ENCODE peak calls at places on chromosomes 3 and 15, in six cellular contexts. Q, Y, Z, W, A and B are unnamed samples. For H3K79me2, the result is how much of the 10 kb centered on the place peaks cover.

GRCh38 chr3:179082416-179082815 is 10.8 kb upstream of the ZMAT3 start:
- DNase-seq in Q (no peak), Y (no peak), Z (peak), W (no peak), A (no peak), B (peak)

GRCh38 chr3:136994772-136995516 is 37.2 kb downstream of the IL20RB start:
- DNase-seq in Q (no peak), Y (no peak), Z (peak), W (no peak), A (no peak), B (peak)

GRCh38 chr3:141122455-141123030 is 71.4 kb downstream of the SPSB4 start:
- DNase-seq in Q (no peak), Y (no peak), Z (no peak), W (no peak), A (no peak), B (no peak)

GRCh38 chr3:145017959-145018358 is 1046.3 kb downstream of the DIPK2A start:
- DNase-seq in Q (no peak), Y (no peak), Z (peak), W (no peak), A (no peak), B (peak)

GRCh38 chr3:172034786-172035685 is 4.3 kb upstream of the FNDC3B start:
- DNase-seq in Q (peak), Y (no peak), Z (no peak), W (peak), A (peak), B (peak)

GRCh38 chr3:159158213-159158612 is 356.4 kb downstream of the MFSD1 start:
- DNase-seq in Q (no peak), Y (no peak), Z (peak), W (peak), A (no peak), B (peak)

GRCh38 chr15:92595506-92596337 is 59.9 kb downstream of the FAM174B start:
- DNase-seq in Q (no peak), Y (no peak), Z (no peak), W (no peak), A (no peak), B (no peak)

GRCh38 chr15:29101491-29101890 is 168.1 kb downstream of the NSMCE3 start:
- DNase-seq in Q (no peak), Y (no peak), Z (no peak), W (no peak), A (no peak), B (no peak)

GRCh38 chr3:73143821-73144237 is 82.4 kb downstream of the EBLN2 start:
- DNase-seq in Q (no peak), Y (no peak), Z (no peak), W (no peak), A (no peak), B (no peak)

GRCh38 chr15:52678468-52679231 is 538 bp downstream of the ATOSA start:
- DNase-seq in Q (peak), Y (peak), Z (peak), W (peak), A (peak), B (peak)

GRCh38 chr15:43932907-43933306 is 106.1 kb downstream of the WDR76 start:
- DNase-seq in Q (no peak), Y (no peak), Z (no peak), W (no peak), A (no peak), B (no peak)

GRCh38 chr3:24709921-24710320 is 215.3 kb upstream of the THRB start:
- DNase-seq in Q (no peak), Y (no peak), Z (no peak), W (no peak), A (no peak), B (no peak)

GRCh38 chr15:33135355-33135781 is 59.1 kb downstream of the FMN1 start:
- DNase-seq in Q (no peak), Y (no peak), Z (no peak), W (no peak), A (no peak), B (no peak)

GRCh38 chr3:43960448-43960840 is 269.7 kb downstream of the ABHD5 start:
- DNase-seq in Q (peak), Y (no peak), Z (no peak), W (peak), A (no peak), B (peak)

GRCh38 chr3:9809615-9810356 is at the start of gene TTLL3:
- DNase-seq in Q (peak), Y (no peak), Z (peak), W (peak), A (peak), B (peak)

GRCh38 chr3:71006810-71007785 is 576.4 kb downstream of the FOXP1 start:
- DNase-seq in Q (peak), Y (peak), Z (peak), W (peak), A (no peak), B (peak)

GRCh38 chr15:49645937-49646336 is 25.1 kb downstream of the DTWD1 start:
- DNase-seq in Q (no peak), Y (peak), Z (peak), W (no peak), A (no peak), B (peak)

GRCh38 chr3:159583662-159584061 is 405.0 kb upstream of the IL12A start:
- DNase-seq in Q (no peak), Y (no peak), Z (no peak), W (no peak), A (no peak), B (no peak)

GRCh38 chr3:39361252-39361927 is 21.8 kb upstream of the SLC25A38 start:
- DNase-seq in Q (no peak), Y (no peak), Z (no peak), W (no peak), A (no peak), B (no peak)

GRCh38 chr3:96071107-96071506 is 743.3 kb upstream of the EPHA6 start:
- DNase-seq in Q (no peak), Y (no peak), Z (no peak), W (no peak), A (no peak), B (no peak)

GRCh38 chr15:75436861-75437260 is 14.6 kb downstream of the SIN3A start:
- DNase-seq in Q (no peak), Y (no peak), Z (peak), W (no peak), A (no peak), B (no peak)

GRCh38 chr3:71103430-71103881 is 480.1 kb downstream of the FOXP1 start:
- DNase-seq in Q (no peak), Y (peak), Z (peak), W (no peak), A (no peak), B (peak)

GRCh38 chr3:143302638-143303171 is 183.1 kb downstream of the CHST2 start:
- DNase-seq in Q (peak), Y (no peak), Z (peak), W (no peak), A (peak), B (peak)

GRCh38 chr3:122916580-122916979 is 111.0 kb downstream of the SEMA5B start:
- DNase-seq in Q (no peak), Y (no peak), Z (no peak), W (peak), A (no peak), B (no peak)

GRCh38 chr15:27422997-27423396 is 452.0 kb downstream of the GABRG3 start:
- DNase-seq in Q (no peak), Y (no peak), Z (no peak), W (no peak), A (no peak), B (no peak)

GRCh38 chr3:196220587-196220986 is 4.3 kb downstream of the SLC51A start:
- DNase-seq in Q (no peak), Y (no peak), Z (no peak), W (no peak), A (no peak), B (no peak)

GRCh38 chr3:62051506-62051905 is 321.8 kb downstream of the FEZF2 start:
- DNase-seq in Q (peak), Y (peak), Z (peak), W (no peak), A (no peak), B (no peak)

GRCh38 chr3:158725348-158725966 is 6.8 kb downstream of the RARRES1 start:
- DNase-seq in Q (peak), Y (peak), Z (peak), W (no peak), A (no peak), B (peak)

GRCh38 chr3:58627580-58627894 is 39.0 kb downstream of the FAM3D start:
- DNase-seq in Q (peak), Y (no peak), Z (no peak), W (no peak), A (no peak), B (peak)

GRCh38 chr3:65713016-65713415 is 325.7 kb downstream of the MAGI1 start:
- DNase-seq in Q (peak), Y (no peak), Z (peak), W (no peak), A (peak), B (no peak)

GRCh38 chr3:197504239-197505191 is 51.3 kb downstream of the BDH1 start:
- DNase-seq in Q (no peak), Y (no peak), Z (no peak), W (no peak), A (no peak), B (no peak)

GRCh38 chr15:31276596-31277298 is 49.9 kb upstream of the KLF13 start:
- DNase-seq in Q (peak), Y (no peak), Z (no peak), W (no peak), A (no peak), B (no peak)

GRCh38 chr3:149339931-149340309 is 6.5 kb upstream of the TM4SF18 start:
- DNase-seq in Q (peak), Y (peak), Z (peak), W (no peak), A (peak), B (peak)

GRCh38 chr15:29712149-29712885 is 110.0 kb downstream of the TJP1 start:
- DNase-seq in Q (no peak), Y (no peak), Z (no peak), W (no peak), A (no peak), B (no peak)

GRCh38 chr15:89857673-89858072 is 36.1 kb downstream of the AP3S2 start:
- DNase-seq in Q (peak), Y (peak), Z (no peak), W (no peak), A (no peak), B (no peak)

GRCh38 chr3:183061431-183062172 is 37.7 kb downstream of the MCCC1 start:
- DNase-seq in Q (no peak), Y (no peak), Z (no peak), W (no peak), A (no peak), B (peak)

GRCh38 chr3:158434412-158435038 is 136.5 kb upstream of the MLF1 start:
- DNase-seq in Q (peak), Y (peak), Z (peak), W (peak), A (peak), B (peak)

GRCh38 chr3:139640456-139640855 is 37.3 kb downstream of the NMNAT3 start:
- DNase-seq in Q (no peak), Y (no peak), Z (no peak), W (no peak), A (no peak), B (no peak)

GRCh38 chr3:186461141-186461540 is 83.0 kb downstream of the CRYGS start:
- DNase-seq in Q (no peak), Y (no peak), Z (peak), W (no peak), A (no peak), B (peak)

GRCh38 chr3:159854500-159855124 is 134.0 kb upstream of the IL12A start:
- DNase-seq in Q (peak), Y (peak), Z (peak), W (no peak), A (no peak), B (peak)

GRCh38 chr3:29331830-29332637 is 51.2 kb downstream of the RBMS3 start:
- DNase-seq in Q (no peak), Y (no peak), Z (peak), W (no peak), A (no peak), B (no peak)
- H3K79me2 ChIP-seq in Q (half or more), Y (under half), Z (half or more), W (under half), A (under half), B (under half)

GRCh38 chr15:60727661-60728060 is 248.7 kb upstream of the ICE2 start:
- DNase-seq in Q (no peak), Y (no peak), Z (no peak), W (no peak), A (no peak), B (no peak)
- H3K4me2 ChIP-seq in Q (no peak), Y (peak), Z (no peak), W (no peak), A (no peak), B (no peak)

DNA sequence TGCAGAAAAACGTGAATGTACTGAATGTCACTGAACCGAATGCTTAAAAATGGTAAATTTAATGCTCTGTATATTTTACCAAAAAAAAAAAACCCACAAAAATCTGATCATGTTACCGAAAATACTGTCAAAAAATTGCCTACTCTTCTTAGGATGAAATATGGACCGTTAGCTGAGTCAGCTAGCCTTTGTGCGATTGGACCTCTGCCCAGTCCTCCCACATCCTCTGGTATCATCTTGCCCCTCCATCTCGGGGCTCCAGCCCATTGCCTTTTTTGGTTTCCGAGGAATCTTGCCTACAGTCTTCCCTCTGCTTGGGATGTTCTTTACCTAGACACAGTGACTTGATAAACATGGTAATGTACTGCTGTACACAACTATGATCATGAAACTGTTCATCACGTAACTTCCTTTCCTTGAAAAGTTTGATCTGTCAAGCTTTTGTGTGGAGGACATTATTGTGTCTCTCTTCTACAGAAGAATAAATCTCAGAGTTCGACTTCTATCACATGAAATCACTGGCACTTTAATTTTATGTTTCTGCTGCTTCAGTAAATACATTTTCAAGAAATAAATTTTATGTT is 371.4 kb downstream of the SV2B start:
- DNase-seq in Q (no peak), Y (no peak), Z (no peak), W (no peak), A (no peak), B (no peak)
- H2AFZ ChIP-seq in Q (no peak), Y (no peak), Z (no peak), W (no peak), A (no peak), B (no peak)

GRCh38 chr3:169815590-169816150 is 3.0 kb upstream of the LRRC34 start:
- DNase-seq in Q (no peak), Y (no peak), Z (no peak), W (no peak), A (no peak), B (no peak)
- H3K79me2 ChIP-seq in Q (under half), Y (under half), Z (under half), W (under half), A (under half), B (under half)

DNA sequence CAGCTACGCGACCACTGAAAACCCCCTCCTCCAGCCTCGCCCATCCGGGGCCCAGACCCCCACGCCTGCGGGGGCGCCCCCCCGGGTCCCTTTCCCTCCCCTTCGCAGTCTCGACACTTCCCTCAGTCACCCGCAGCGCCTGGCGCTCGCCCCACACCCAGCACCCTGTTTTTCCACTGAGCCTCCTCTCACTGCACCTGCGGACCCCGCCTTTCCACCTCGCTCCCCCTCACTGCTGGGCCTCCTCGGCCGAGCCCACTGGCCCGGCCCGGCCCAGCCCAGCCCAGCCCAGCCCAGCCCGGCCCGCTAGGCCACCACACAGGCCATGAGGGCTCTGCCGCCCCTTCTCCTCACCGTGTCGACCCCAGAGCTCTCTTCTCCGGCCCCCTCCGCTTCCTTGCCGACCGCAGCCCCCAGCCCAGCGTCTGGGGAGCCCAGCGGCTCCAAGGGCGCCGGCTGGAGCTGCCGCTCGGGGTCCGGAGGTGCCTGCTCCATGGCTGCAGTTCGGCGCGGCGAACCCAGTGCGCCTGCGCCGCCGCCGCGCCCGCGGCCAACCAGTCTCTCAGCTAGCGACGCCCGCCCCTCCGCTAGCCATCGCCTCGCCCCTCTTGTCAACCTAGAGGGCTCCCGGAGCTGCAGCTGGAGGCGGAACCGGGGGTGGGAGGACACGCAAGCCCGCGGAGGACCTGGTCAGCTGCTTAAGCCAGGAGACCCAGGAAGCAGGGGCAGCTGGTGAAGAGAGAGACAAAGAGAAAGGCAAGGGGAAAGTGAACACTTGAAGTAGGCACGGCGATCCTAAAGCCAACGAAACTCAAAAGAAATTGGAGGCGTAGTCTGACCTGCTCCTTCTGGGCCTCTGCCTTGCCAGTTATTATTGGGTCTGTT is at the start of gene SNX4:
- DNase-seq in Q (peak), Y (peak), Z (peak), W (peak), A (peak), B (peak)
- H3K4me2 ChIP-seq in Q (peak), Y (peak), Z (peak), W (peak), A (peak), B (peak)

DNA sequence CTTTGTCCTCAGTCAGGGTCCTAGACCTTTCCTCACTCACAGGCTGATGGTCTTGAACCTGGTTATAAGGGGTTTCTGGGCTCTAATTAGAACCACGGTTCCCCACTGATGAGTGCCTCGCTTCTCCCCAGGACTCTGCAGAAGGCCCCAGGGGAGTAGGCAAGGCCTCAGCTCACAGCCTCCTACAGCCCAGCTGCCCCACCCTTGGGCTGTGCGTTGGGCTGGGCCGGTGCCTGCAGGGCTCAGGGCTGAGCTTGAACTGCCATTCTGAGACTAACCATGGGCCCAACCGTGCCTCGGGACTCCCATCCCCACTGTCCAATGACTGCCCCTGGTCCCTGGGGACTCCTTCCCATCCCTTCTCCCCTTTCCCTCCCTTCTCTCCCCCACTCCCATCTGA is 25.6 kb downstream of the CLEC3B start:
- DNase-seq in Q (no peak), Y (no peak), Z (no peak), W (no peak), A (no peak), B (no peak)
- H2AFZ ChIP-seq in Q (no peak), Y (no peak), Z (no peak), W (no peak), A (no peak), B (no peak)

DNA sequence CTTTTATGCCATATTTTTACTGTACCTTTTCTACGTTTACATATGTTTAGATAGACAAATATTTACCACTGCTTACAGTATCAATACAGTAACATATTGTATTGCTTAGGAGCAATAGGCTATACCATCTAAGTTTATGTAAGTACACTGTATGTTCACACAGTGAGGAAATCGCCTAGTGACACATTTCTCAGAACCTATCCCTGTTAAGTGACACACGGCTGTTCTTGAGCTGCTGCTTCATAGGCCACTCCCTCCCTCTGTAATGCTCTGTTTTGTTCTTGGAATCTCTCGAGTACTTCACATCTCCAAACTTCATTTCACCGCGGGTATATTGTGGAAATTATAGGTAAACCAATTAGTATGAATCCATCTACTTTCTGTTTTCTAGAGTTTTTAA is 13.4 kb upstream of the SELENOT start:
- DNase-seq in Q (no peak), Y (no peak), Z (no peak), W (no peak), A (no peak), B (no peak)
- H3K79me2 ChIP-seq in Q (under half), Y (under half), Z (half or more), W (half or more), A (under half), B (half or more)